ENCODE peak calls at places on chromosomes 3 and 15, in four cellular contexts. H is SK-N-SH, W is adrenal gland, C is body of pancreas. G is an unnamed sample. For H3K27me3, the result is how much of the 10 kb centered on the place peaks cover.

GRCh38 chr3:56896357-56896756 is 94.6 kb upstream of the ARHGEF3 start:
- DNase-seq in H (no peak), W (no peak), C (no peak), G (no peak)

GRCh38 chr3:32239638-32240550 is 1.4 kb downstream of the CMTM8 start:
- DNase-seq in H (peak), W (no peak), C (peak), G (no peak)

GRCh38 chr3:15520185-15520584 is 1.3 kb downstream of the COLQ start:
- DNase-seq in H (no peak), W (no peak), C (no peak), G (no peak)

GRCh38 chr3:94317054-94317453 is 254.2 kb downstream of the NSUN3 start:
- DNase-seq in H (no peak), W (no peak), C (no peak), G (no peak)

GRCh38 chr15:41022487-41023090 is 69.3 kb downstream of the CHAC1 start:
- DNase-seq in H (peak), W (peak), C (peak), G (peak)

GRCh38 chr3:183988216-183988790 is 29.4 kb downstream of the ABCC5 start:
- DNase-seq in H (no peak), W (no peak), C (no peak), G (no peak)

GRCh38 chr15:51077565-51078153 is 17.0 kb downstream of the TNFAIP8L3 start:
- DNase-seq in H (no peak), W (peak), C (peak), G (peak)

GRCh38 chr3:196604548-196604947 is 34.9 kb upstream of the NRROS start:
- DNase-seq in H (no peak), W (no peak), C (no peak), G (no peak)

GRCh38 chr3:40616420-40616819 is 91.7 kb downstream of the ZNF621 start:
- DNase-seq in H (peak), W (no peak), C (no peak), G (no peak)

GRCh38 chr3:178901204-178901603 is 170.4 kb downstream of the ZMAT3 start:
- DNase-seq in H (no peak), W (no peak), C (no peak), G (no peak)

GRCh38 chr3:111068574-111068973 is 3.0 kb upstream of the NECTIN3 start:
- DNase-seq in H (no peak), W (no peak), C (no peak), G (no peak)

GRCh38 chr3:70248856-70249255 is 63.6 kb downstream of the MDFIC2 start:
- DNase-seq in H (no peak), W (no peak), C (no peak), G (no peak)

GRCh38 chr3:25372167-25372566 is 55.9 kb upstream of the RARB start:
- DNase-seq in H (no peak), W (no peak), C (no peak), G (no peak)

GRCh38 chr15:78804391-78804792 is 6.9 kb downstream of the ADAMTS7 start:
- DNase-seq in H (no peak), W (no peak), C (no peak), G (no peak)

GRCh38 chr15:38059665-38060064 is 125.2 kb downstream of the TMCO5A start:
- DNase-seq in H (no peak), W (no peak), C (no peak), G (no peak)

GRCh38 chr15:52093539-52094502 is 18.8 kb downstream of the BCL2L10 start:
- DNase-seq in H (no peak), W (peak), C (peak), G (peak)

GRCh38 chr3:179812096-179812382 is 159.2 kb downstream of the USP13 start:
- DNase-seq in H (no peak), W (no peak), C (no peak), G (no peak)

GRCh38 chr3:189572249-189572648 is 58.9 kb upstream of the TP63 start:
- DNase-seq in H (no peak), W (no peak), C (no peak), G (no peak)

GRCh38 chr15:73454096-73454495 is 11.1 kb downstream of the REC114 start:
- DNase-seq in H (no peak), W (no peak), C (no peak), G (no peak)
- H3K27me3 ChIP-seq in H (under half), W (under half), C (under half), G (under half)

GRCh38 chr3:122992628-122993570 is 34.7 kb downstream of the SEMA5B start:
- DNase-seq in H (peak), W (no peak), C (no peak), G (peak)

GRCh38 chr3:122989856-122990575 is 37.5 kb downstream of the SEMA5B start:
- DNase-seq in H (no peak), W (no peak), C (no peak), G (no peak)

GRCh38 chr3:122992138-122992537 is 35.4 kb downstream of the SEMA5B start:
- DNase-seq in H (no peak), W (no peak), C (no peak), G (no peak)

GRCh38 chr3:122993573-122993972 is 34.0 kb downstream of the SEMA5B start:
- DNase-seq in H (peak), W (no peak), C (no peak), G (peak)

DNA sequence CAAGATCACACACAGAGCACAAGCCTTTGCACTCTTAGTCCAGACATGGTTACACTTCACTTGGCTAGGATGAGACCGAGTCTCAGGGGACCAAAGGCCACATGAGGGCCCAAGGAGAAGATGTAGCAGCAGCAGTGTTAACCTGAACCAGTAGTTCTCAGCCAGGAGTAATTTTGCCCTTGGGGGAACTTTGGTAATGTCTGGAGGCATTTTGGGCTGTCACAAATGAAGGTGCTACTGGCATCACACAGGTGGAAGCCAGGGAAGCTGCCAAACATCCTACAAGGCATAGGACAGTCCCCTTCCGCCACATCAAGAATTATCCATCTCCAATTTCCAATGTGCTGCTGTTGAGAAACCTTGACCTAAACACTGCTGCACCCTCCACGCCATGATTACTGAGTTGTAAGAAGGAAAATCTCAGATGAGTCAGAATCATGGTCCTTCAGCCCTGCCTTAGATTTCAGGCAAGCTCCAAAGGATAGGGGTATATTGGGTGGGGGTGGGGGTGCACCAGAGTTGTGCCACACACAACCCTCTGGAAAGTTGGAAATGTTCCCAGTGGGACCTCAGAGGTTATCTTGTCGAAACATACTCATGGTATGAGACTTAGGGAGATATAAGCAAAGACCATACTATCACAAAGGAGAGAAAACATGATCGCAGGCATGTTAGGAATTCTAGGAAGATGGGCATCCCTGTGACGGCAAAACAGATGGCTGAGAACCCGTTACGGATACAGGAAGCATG is 36.2 kb downstream of the SEMA5B start:
- DNase-seq in H (no peak), W (no peak), C (no peak), G (no peak)
- H3K27me3 ChIP-seq in H (under half), W (under half), C (under half), G (under half)

GRCh38 chr3:58000306-58000705 is 7.9 kb upstream of the FLNB start:
- DNase-seq in H (no peak), W (no peak), C (no peak), G (no peak)

GRCh38 chr3:58003093-58003492 is 5.1 kb upstream of the FLNB start:
- DNase-seq in H (no peak), W (no peak), C (peak), G (no peak)

GRCh38 chr3:57999423-58000115 is 8.7 kb upstream of the FLNB start:
- DNase-seq in H (no peak), W (no peak), C (no peak), G (no peak)

GRCh38 chr3:58000713-58001467 is 7.3 kb upstream of the FLNB start:
- DNase-seq in H (no peak), W (no peak), C (no peak), G (no peak)

DNA sequence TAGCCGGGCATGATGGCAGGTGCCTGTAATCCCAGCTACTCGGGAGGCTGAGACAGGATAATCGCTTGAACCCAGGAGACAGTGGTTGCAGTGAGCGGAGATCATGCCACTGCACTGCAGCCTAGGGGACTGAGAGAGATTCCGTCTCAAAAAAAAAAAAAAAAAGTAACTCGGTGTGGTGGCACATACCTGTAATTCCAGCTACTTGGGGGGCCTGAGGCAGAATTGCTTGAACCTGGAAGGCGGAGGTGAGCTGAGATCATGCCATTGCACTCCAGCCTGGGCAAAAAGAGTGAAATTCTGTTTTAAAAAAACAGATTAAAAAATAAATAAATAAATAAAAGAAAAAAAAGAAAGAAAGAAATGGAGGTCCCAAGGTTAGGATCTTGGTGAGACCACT is 6.2 kb upstream of the FLNB start:
- DNase-seq in H (no peak), W (no peak), C (no peak), G (no peak)
- H3K27me3 ChIP-seq in H (under half), W (under half), C (under half), G (under half)

DNA sequence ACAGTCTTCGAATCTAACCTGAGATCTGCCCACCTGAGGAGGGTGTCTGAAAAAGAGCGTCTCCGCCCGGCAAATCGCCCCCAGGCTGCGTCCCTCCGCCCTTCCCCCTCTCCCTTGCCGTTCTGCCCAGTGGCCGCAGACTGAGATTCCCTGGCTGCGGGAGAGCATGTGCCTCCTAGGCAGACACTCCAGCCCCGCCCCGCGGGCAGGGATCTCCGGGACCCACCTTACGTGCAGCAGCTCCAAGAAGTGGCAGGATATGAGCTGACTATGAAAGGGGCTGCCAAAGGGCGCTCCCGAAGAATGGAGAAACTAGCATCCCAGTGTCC is 2.7 kb upstream of the WNT5A start:
- DNase-seq in H (no peak), W (no peak), C (no peak), G (peak)
- H3K27me3 ChIP-seq in H (under half), W (half or more), C (under half), G (under half)

GRCh38 chr3:46876313-46877300 is 914 bp upstream of the PTH1R start:
- DNase-seq in H (no peak), W (no peak), C (no peak), G (no peak)

GRCh38 chr3:46881819-46882376 is 4.4 kb downstream of the PTH1R start:
- DNase-seq in H (peak), W (no peak), C (no peak), G (peak)

GRCh38 chr3:46877671-46878125 is at the start of gene PTH1R:
- DNase-seq in H (no peak), W (no peak), C (no peak), G (no peak)

GRCh38 chr3:46880884-46881818 is 3.6 kb downstream of the PTH1R start:
- DNase-seq in H (peak), W (no peak), C (no peak), G (peak)

DNA sequence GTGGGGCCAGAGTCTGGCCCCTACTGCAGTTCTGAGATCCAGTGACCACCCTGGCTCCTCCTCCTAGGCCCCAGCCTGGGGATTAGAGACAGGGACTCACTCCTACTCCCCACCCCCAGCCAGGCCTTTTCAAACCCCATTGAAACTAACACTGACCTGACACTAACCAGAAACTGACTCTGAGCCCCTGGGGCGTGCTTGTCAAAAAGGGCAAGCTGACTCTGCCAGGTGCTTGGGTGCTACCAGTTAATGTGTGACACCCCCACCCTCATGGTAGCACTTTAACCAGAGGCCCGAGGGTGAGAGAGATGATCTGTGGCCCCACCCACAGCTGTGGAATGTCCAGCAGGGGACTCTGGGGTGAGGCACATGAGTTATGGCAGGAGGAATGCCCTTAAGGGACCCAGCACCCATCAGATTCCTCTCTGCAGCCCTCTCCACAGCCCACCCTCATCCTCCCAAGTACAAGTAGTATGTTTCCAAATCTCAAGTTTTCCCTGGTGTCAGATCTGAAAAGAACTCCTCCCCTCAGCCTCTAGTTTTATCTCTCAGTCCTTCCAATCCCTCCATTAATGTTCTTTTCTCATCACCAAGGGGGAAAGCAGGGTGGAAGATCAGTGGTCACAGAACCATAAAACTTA is 1.4 kb downstream of the PTH1R start:
- DNase-seq in H (peak), W (no peak), C (peak), G (no peak)
- H3K27me3 ChIP-seq in H (under half), W (under half), C (under half), G (under half)

DNA sequence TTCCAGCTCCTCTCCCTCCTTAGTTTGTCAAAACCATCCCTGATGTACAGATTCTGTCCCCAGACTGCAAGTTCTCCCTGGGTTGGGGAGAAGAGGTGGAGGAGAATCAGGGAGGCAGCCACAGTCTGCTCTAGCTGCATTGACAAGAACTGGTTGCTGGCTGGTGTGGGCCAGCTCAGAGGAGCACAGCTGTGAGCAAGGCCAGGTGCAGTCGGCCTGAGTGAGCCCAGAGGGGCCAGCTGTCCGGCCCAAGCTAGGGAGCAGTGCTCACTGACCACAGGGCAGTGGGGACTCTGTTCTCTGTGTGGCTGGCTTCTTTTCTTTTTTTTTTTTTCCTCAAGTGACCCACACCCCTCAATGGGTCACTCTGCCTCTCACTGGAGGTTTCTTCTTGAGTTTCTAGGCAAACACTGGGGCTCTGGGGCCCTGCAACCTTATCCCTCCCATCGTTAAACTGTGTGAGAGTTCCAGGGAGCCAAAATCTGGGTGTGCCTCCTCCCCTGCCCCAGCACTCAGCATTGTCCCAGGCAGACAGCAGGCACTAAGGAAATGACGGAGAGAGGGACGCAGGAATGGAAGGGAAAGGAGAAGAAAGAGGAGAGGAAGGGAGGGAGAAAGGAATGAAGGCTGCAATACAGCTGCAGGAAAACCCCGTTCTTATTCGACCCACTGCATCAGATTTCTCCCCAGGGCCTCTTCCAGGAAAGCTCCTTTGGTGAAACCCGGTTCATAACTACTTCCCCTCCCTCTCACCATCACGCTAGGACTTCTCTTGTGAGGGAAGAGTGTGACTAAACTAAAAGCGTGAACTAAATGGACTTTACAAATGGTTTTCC is 37.7 kb upstream of the HES1 start:
- DNase-seq in H (peak), W (no peak), C (peak), G (no peak)
- H3K27me3 ChIP-seq in H (under half), W (under half), C (under half), G (under half)

GRCh38 chr15:84601555-84601838 is 688 bp downstream of the ZSCAN2 start:
- DNase-seq in H (no peak), W (no peak), C (no peak), G (no peak)
- H3K27me3 ChIP-seq in H (under half), W (under half), C (under half), G (under half)

GRCh38 chr15:66251065-66251789 is 2.3 kb downstream of the MEGF11 start:
- DNase-seq in H (no peak), W (no peak), C (no peak), G (no peak)
- H3K27me3 ChIP-seq in H (half or more), W (under half), C (under half), G (under half)

GRCh38 chr15:47824185-47824584 is 106.9 kb downstream of the SEMA6D start:
- DNase-seq in H (no peak), W (no peak), C (no peak), G (no peak)
- H3K27me3 ChIP-seq in H (under half), W (under half), C (under half), G (under half)

G was measured in uterus.